ENCODE peak calls at places on chromosome 16, in seven cellular contexts. One of them, this sample, is unnamed.

GRCh38 chr16:74902161-74902560 is 82.8 kb downstream of the WDR59 start:
- DNase-seq in AML-193: no peak
- DNase-seq in EL: no peak
- DNase-seq in HEK293T: no peak
- DNase-seq in nephron progenitor cell: no peak
- DNase-seq in HT1080: no peak
- DNase-seq in endothelial cell: no peak
- DNase-seq in this sample: no peak

GRCh38 chr16:67942200-67942509 is 1.8 kb downstream of the LCAT start:
- DNase-seq in endothelial cell: peak
- DNase-seq in AML-193: peak
- DNase-seq in HT1080: no peak
- DNase-seq in nephron progenitor cell: peak
- DNase-seq in HEK293T: peak
- DNase-seq in EL: peak
- DNase-seq in this sample: no peak

GRCh38 chr16:70715860-70716357 is 30.1 kb upstream of the MTSS2 start:
- DNase-seq in nephron progenitor cell: no peak
- DNase-seq in HT1080: no peak
- DNase-seq in AML-193: no peak
- DNase-seq in endothelial cell: no peak
- DNase-seq in EL: peak
- DNase-seq in HEK293T: no peak
- DNase-seq in this sample: no peak

GRCh38 chr16:14455577-14455976 is 174.5 kb downstream of the PARN start:
- DNase-seq in AML-193: no peak
- DNase-seq in nephron progenitor cell: no peak
- DNase-seq in HEK293T: peak
- DNase-seq in EL: peak
- DNase-seq in HT1080: no peak
- DNase-seq in endothelial cell: no peak
- DNase-seq in this sample: no peak

GRCh38 chr16:79677799-79678525 is 77.4 kb upstream of the MAF start:
- DNase-seq in endothelial cell: no peak
- DNase-seq in EL: no peak
- DNase-seq in AML-193: no peak
- DNase-seq in HT1080: peak
- DNase-seq in nephron progenitor cell: no peak
- DNase-seq in HEK293T: no peak
- DNase-seq in this sample: no peak

GRCh38 chr16:7160093-7160492 is 172.6 kb upstream of the RBFOX1 start:
- DNase-seq in HT1080: no peak
- DNase-seq in nephron progenitor cell: no peak
- DNase-seq in EL: no peak
- DNase-seq in endothelial cell: no peak
- DNase-seq in AML-193: no peak
- DNase-seq in HEK293T: no peak
- DNase-seq in this sample: no peak

GRCh38 chr16:59993101-59993500 is 1259.0 kb upstream of the GOT2 start:
- DNase-seq in AML-193: no peak
- DNase-seq in HT1080: peak
- DNase-seq in EL: no peak
- DNase-seq in nephron progenitor cell: no peak
- DNase-seq in HEK293T: no peak
- DNase-seq in endothelial cell: no peak
- DNase-seq in this sample: no peak

GRCh38 chr16:15946257-15947044 is 3.0 kb upstream of the ABCC1 start:
- DNase-seq in HEK293T: no peak
- DNase-seq in endothelial cell: no peak
- DNase-seq in EL: peak
- DNase-seq in nephron progenitor cell: no peak
- DNase-seq in HT1080: peak
- DNase-seq in AML-193: no peak
- DNase-seq in this sample: no peak

GRCh38 chr16:84144301-84144858 is 597 bp downstream of the HSDL1 start:
- DNase-seq in EL: peak
- DNase-seq in nephron progenitor cell: peak
- DNase-seq in AML-193: no peak
- DNase-seq in endothelial cell: peak
- DNase-seq in HT1080: peak
- DNase-seq in HEK293T: no peak
- DNase-seq in this sample: peak

GRCh38 chr16:8675183-8676159 is 1.1 kb downstream of the ABAT start:
- DNase-seq in EL: no peak
- DNase-seq in nephron progenitor cell: no peak
- DNase-seq in HT1080: no peak
- DNase-seq in AML-193: no peak
- DNase-seq in endothelial cell: no peak
- DNase-seq in HEK293T: no peak
- DNase-seq in this sample: peak

GRCh38 chr16:89519881-89520280 is 11.7 kb downstream of the SPG7 start:
- DNase-seq in endothelial cell: no peak
- DNase-seq in nephron progenitor cell: no peak
- DNase-seq in HT1080: no peak
- DNase-seq in EL: no peak
- DNase-seq in AML-193: no peak
- DNase-seq in HEK293T: no peak
- DNase-seq in this sample: no peak

GRCh38 chr16:68908000-68908313 is 64.6 kb downstream of the TANGO6 start:
- DNase-seq in HT1080: no peak
- DNase-seq in HEK293T: no peak
- DNase-seq in endothelial cell: no peak
- DNase-seq in AML-193: no peak
- DNase-seq in nephron progenitor cell: no peak
- DNase-seq in EL: no peak
- DNase-seq in this sample: no peak

GRCh38 chr16:75109732-75110243 is 6.8 kb downstream of the LDHD start:
- DNase-seq in endothelial cell: no peak
- DNase-seq in EL: no peak
- DNase-seq in nephron progenitor cell: no peak
- DNase-seq in AML-193: no peak
- DNase-seq in HEK293T: no peak
- DNase-seq in HT1080: no peak
- DNase-seq in this sample: no peak

GRCh38 chr16:81738831-81739496 is 40.1 kb upstream of the PLCG2 start:
- DNase-seq in HEK293T: no peak
- DNase-seq in EL: no peak
- DNase-seq in AML-193: peak
- DNase-seq in endothelial cell: no peak
- DNase-seq in HT1080: no peak
- DNase-seq in nephron progenitor cell: no peak
- DNase-seq in this sample: no peak

GRCh38 chr16:4261557-4262172 is 11.2 kb downstream of the TFAP4 start:
- DNase-seq in nephron progenitor cell: peak
- DNase-seq in endothelial cell: peak
- DNase-seq in HEK293T: peak
- DNase-seq in HT1080: peak
- DNase-seq in AML-193: no peak
- DNase-seq in EL: no peak
- DNase-seq in this sample: peak

GRCh38 chr16:66001432-66001831 is 365.1 kb upstream of the CDH5 start:
- DNase-seq in HT1080: peak
- DNase-seq in AML-193: no peak
- DNase-seq in nephron progenitor cell: no peak
- DNase-seq in endothelial cell: no peak
- DNase-seq in EL: no peak
- DNase-seq in HEK293T: no peak
- DNase-seq in this sample: no peak

GRCh38 chr16:63789603-63790002 is 1332.3 kb downstream of the CDH11 start:
- DNase-seq in endothelial cell: no peak
- DNase-seq in HT1080: peak
- DNase-seq in HEK293T: no peak
- DNase-seq in nephron progenitor cell: no peak
- DNase-seq in EL: no peak
- DNase-seq in AML-193: peak
- DNase-seq in this sample: no peak

GRCh38 chr16:75252049-75252864 is 833 bp upstream of the BCAR1 start:
- DNase-seq in AML-193: no peak
- DNase-seq in EL: no peak
- DNase-seq in nephron progenitor cell: no peak
- DNase-seq in HT1080: no peak
- DNase-seq in endothelial cell: no peak
- DNase-seq in HEK293T: no peak
- DNase-seq in this sample: no peak

GRCh38 chr16:53732296-53732929 is 28.5 kb downstream of the FTO start:
- DNase-seq in HT1080: no peak
- DNase-seq in endothelial cell: no peak
- DNase-seq in nephron progenitor cell: no peak
- DNase-seq in EL: peak
- DNase-seq in HEK293T: no peak
- DNase-seq in AML-193: no peak
- DNase-seq in this sample: no peak

GRCh38 chr16:73185737-73186136 is 137.8 kb upstream of the ZFHX3 start:
- DNase-seq in EL: no peak
- DNase-seq in HT1080: no peak
- DNase-seq in nephron progenitor cell: no peak
- DNase-seq in endothelial cell: no peak
- DNase-seq in AML-193: no peak
- DNase-seq in HEK293T: no peak
- DNase-seq in this sample: no peak

GRCh38 chr16:61900482-61900881 is 135.8 kb downstream of the CDH8 start:
- DNase-seq in HEK293T: no peak
- DNase-seq in endothelial cell: no peak
- DNase-seq in AML-193: no peak
- DNase-seq in nephron progenitor cell: no peak
- DNase-seq in HT1080: peak
- DNase-seq in EL: peak
- DNase-seq in this sample: no peak

GRCh38 chr16:27374794-27375499 is 27.0 kb upstream of the IL21R start:
- DNase-seq in nephron progenitor cell: peak
- DNase-seq in HEK293T: peak
- DNase-seq in HT1080: peak
- DNase-seq in EL: peak
- DNase-seq in endothelial cell: peak
- DNase-seq in AML-193: no peak
- DNase-seq in this sample: no peak

GRCh38 chr16:75219088-75219487 is 300 bp downstream of the CTRB1 start:
- DNase-seq in HT1080: no peak
- DNase-seq in AML-193: no peak
- DNase-seq in nephron progenitor cell: no peak
- DNase-seq in endothelial cell: no peak
- DNase-seq in HEK293T: no peak
- DNase-seq in EL: no peak
- DNase-seq in this sample: no peak

GRCh38 chr16:52677487-52677886 is 130.5 kb upstream of the TOX3 start:
- DNase-seq in nephron progenitor cell: no peak
- DNase-seq in HT1080: no peak
- DNase-seq in EL: no peak
- DNase-seq in endothelial cell: no peak
- DNase-seq in AML-193: no peak
- DNase-seq in HEK293T: no peak
- DNase-seq in this sample: no peak

GRCh38 chr16:75763250-75763649 is 37.0 kb upstream of the CPHXL start:
- DNase-seq in endothelial cell: no peak
- DNase-seq in HEK293T: no peak
- DNase-seq in nephron progenitor cell: no peak
- DNase-seq in EL: no peak
- DNase-seq in HT1080: no peak
- DNase-seq in AML-193: no peak
- DNase-seq in this sample: no peak

GRCh38 chr16:31707743-31708335 is 165.8 kb upstream of the ZNF267 start:
- DNase-seq in HEK293T: no peak
- DNase-seq in nephron progenitor cell: no peak
- DNase-seq in HT1080: no peak
- DNase-seq in endothelial cell: no peak
- DNase-seq in EL: no peak
- DNase-seq in AML-193: no peak
- DNase-seq in this sample: no peak

GRCh38 chr16:27179500-27180072 is 23.7 kb upstream of the KDM8 start:
- DNase-seq in AML-193: peak
- DNase-seq in EL: peak
- DNase-seq in HT1080: peak
- DNase-seq in HEK293T: peak
- DNase-seq in nephron progenitor cell: peak
- DNase-seq in endothelial cell: peak
- DNase-seq in this sample: peak

This sample was measured in CD4-positive, CD25-positive, alpha-beta regulatory T cell.